ENCODE peak calls at places on chromosomes 4 and X, in ten cellular contexts. U, B, E, I, M, L, F, Q, Z and V are unnamed samples.

GRCh38 chr4:171022698-171023378 is 790.4 kb upstream of the GALNTL6 start:
- DNase-seq in B (no peak), M (no peak), E (no peak), L (no peak), Q (no peak), F (no peak), U (no peak), Z (no peak), I (no peak), V (no peak)

GRCh38 chr4:5615496-5616075 is 92.8 kb downstream of the EVC2 start:
- DNase-seq in I (no peak), Z (no peak), L (no peak), B (no peak), U (no peak), F (no peak), E (no peak), M (no peak), Q (no peak), V (no peak)

GRCh38 chrX:123818243-123818642 is 41.6 kb upstream of the XIAP start:
- DNase-seq in M (no peak), U (no peak), L (peak), B (no peak), I (no peak), E (no peak), F (no peak), Q (no peak), Z (no peak), V (no peak)

GRCh38 chrX:42976729-42977366 is 198.9 kb upstream of the PPP1R2C start:
- DNase-seq in M (no peak), L (peak), U (no peak), I (no peak), Q (no peak), F (no peak), B (no peak), Z (no peak), E (no peak), V (peak)

GRCh38 chr4:54784188-54784671 is 126.5 kb downstream of the KIT start:
- DNase-seq in I (peak), M (no peak), Q (peak), B (no peak), E (peak), Z (no peak), F (peak), U (no peak), L (peak), V (peak)

GRCh38 chr4:151485541-151486131 is 76.7 kb downstream of the FHIP1A start:
- DNase-seq in F (no peak), E (no peak), L (no peak), Q (no peak), B (no peak), I (no peak), M (no peak), U (no peak), Z (no peak), V (no peak)

GRCh38 chr4:104490770-104491395 is 3.8 kb downstream of the CXXC4 start:
- DNase-seq in F (no peak), Q (peak), Z (peak), M (no peak), U (peak), B (peak), I (peak), L (peak), E (peak), V (peak)

GRCh38 chr4:110411599-110412011 is 64.3 kb upstream of the ENPEP start:
- DNase-seq in B (no peak), I (no peak), E (peak), U (no peak), Z (no peak), Q (no peak), F (no peak), M (no peak), L (no peak), V (no peak)

GRCh38 chr4:32624943-32625603 is 1904.9 kb downstream of the PCDH7 start:
- DNase-seq in U (no peak), L (no peak), B (no peak), M (no peak), E (no peak), F (no peak), I (no peak), Z (no peak), Q (no peak), V (no peak)

GRCh38 chr4:138034871-138035270 is 207.3 kb downstream of the SLC7A11 start:
- DNase-seq in M (no peak), E (no peak), I (no peak), F (no peak), U (no peak), B (no peak), Z (no peak), L (no peak), Q (no peak), V (no peak)

GRCh38 chr4:174362340-174362739 is 78.6 kb downstream of the CEP44 start:
- DNase-seq in I (no peak), Q (no peak), U (no peak), L (no peak), E (no peak), M (no peak), Z (no peak), F (no peak), B (no peak), V (no peak)

GRCh38 chr4:24644983-24645764 is 60.8 kb upstream of the DHX15 start:
- DNase-seq in B (no peak), M (no peak), Z (peak), Q (no peak), E (no peak), U (no peak), F (no peak), I (no peak), L (no peak), V (peak)

GRCh38 chr4:6373541-6374410 is 98.6 kb downstream of the PPP2R2C start:
- DNase-seq in Q (no peak), L (no peak), F (no peak), I (peak), Z (no peak), U (no peak), B (no peak), E (no peak), M (no peak), V (no peak)

GRCh38 chr4:93147524-93148212 is 680.9 kb upstream of the ATOH1 start:
- DNase-seq in I (no peak), F (no peak), B (no peak), U (no peak), L (no peak), Z (peak), E (peak), M (no peak), Q (no peak), V (no peak)

GRCh38 chr4:6885953-6886557 is 23.6 kb upstream of the TBC1D14 start:
- DNase-seq in U (no peak), F (no peak), E (peak), Z (peak), I (peak), M (no peak), Q (no peak), B (no peak), L (no peak), V (peak)

GRCh38 chr4:12679217-12679616 is 804.9 kb downstream of the RAB28 start:
- DNase-seq in Q (no peak), Z (no peak), E (no peak), L (no peak), I (no peak), B (no peak), M (no peak), F (no peak), U (no peak), V (peak)

GRCh38 chr4:153159728-153160221 is 44.5 kb upstream of the TRIM2 start:
- DNase-seq in I (no peak), Z (no peak), F (no peak), B (no peak), Q (no peak), L (no peak), E (no peak), U (no peak), M (no peak), V (no peak)

GRCh38 chrX:153603131-153603656 is 4.3 kb upstream of the CCNQ start:
- DNase-seq in L (no peak), U (no peak), Q (no peak), F (no peak), Z (no peak), E (no peak), B (no peak), I (no peak), M (no peak), V (no peak)

GRCh38 chr4:134278675-134279074 is 77.1 kb upstream of the PABPC4L start:
- DNase-seq in Q (no peak), B (no peak), E (no peak), L (no peak), U (no peak), M (no peak), I (no peak), F (no peak), Z (no peak), V (no peak)

GRCh38 chr4:7533267-7533666 is 98.5 kb upstream of the PSAPL1 start:
- DNase-seq in F (no peak), Z (no peak), I (no peak), M (no peak), Q (no peak), U (no peak), E (no peak), B (no peak), L (no peak), V (no peak)

GRCh38 chrX:106874075-106874474 is 29.1 kb downstream of the RIPPLY1 start:
- DNase-seq in Z (peak), F (no peak), U (no peak), L (peak), M (no peak), B (no peak), Q (no peak), I (no peak), E (no peak), V (peak)

GRCh38 chrX:14029425-14030247 is at the start of gene GEMIN8:
- DNase-seq in E (peak), Z (peak), M (peak), U (peak), Q (peak), L (peak), I (peak), F (peak), B (peak), V (peak)

GRCh38 chrX:15501506-15501905 is 899 bp downstream of the BMX start:
- DNase-seq in E (no peak), M (no peak), U (no peak), Q (no peak), Z (no peak), B (no peak), L (no peak), F (no peak), I (no peak), V (no peak)

GRCh38 chr4:55409468-55410171 is 13.9 kb downstream of the TMEM165 start:
- DNase-seq in I (peak), E (no peak), Q (no peak), L (no peak), Z (peak), M (no peak), U (peak), F (no peak), B (no peak), V (peak)